ENCODE peak calls at places on chromosomes 13 and 19, in four cellular contexts. M is HepG2, T is GM12878, L is K562. S is an unnamed sample.

GRCh38 chr13:99415851-99416331 is 85.4 kb upstream of the TM9SF2 start:
- DNase-seq in M (no peak), T (no peak), L (no peak), S (no peak)

GRCh38 chr19:54325194-54325621 is 12.2 kb upstream of the LILRA5 start:
- DNase-seq in M (peak), L (peak), T (no peak), S (no peak)

GRCh38 chr13:25874907-25875306 is 176.9 kb downstream of the SHISA2 start:
- DNase-seq in T (no peak), M (no peak), L (no peak), S (no peak)

GRCh38 chr19:44260343-44260681 is 626 bp downstream of the ZNF233 start:
- DNase-seq in M (no peak), T (no peak), L (no peak), S (no peak)

GRCh38 chr19:9187191-9187590 is 8.4 kb downstream of the OR7D2 start:
- DNase-seq in L (no peak), T (no peak), M (no peak), S (no peak)

GRCh38 chr19:23770672-23771250 is 12.1 kb upstream of the ZNF681 start:
- DNase-seq in M (no peak), T (no peak), L (no peak), S (no peak)

GRCh38 chr19:32176591-32176990 is 168.8 kb upstream of the ZNF507 start:
- DNase-seq in T (no peak), L (no peak), M (no peak), S (no peak)

GRCh38 chr13:98528663-98529064 is 48.2 kb downstream of the STK24 start:
- DNase-seq in L (no peak), M (no peak), T (no peak), S (no peak)

GRCh38 chr19:54141356-54141755 is 3.8 kb downstream of the CNOT3 start:
- DNase-seq in L (no peak), T (no peak), M (no peak), S (no peak)

GRCh38 chr13:59300347-59301165 is 863.2 kb downstream of the DIAPH3 start:
- DNase-seq in L (peak), T (no peak), M (no peak), S (no peak)

GRCh38 chr19:36032251-36033104 is at the start of gene CLIP3:
- DNase-seq in T (no peak), L (peak), M (no peak), S (no peak)

GRCh38 chr13:23069571-23069970 is 111.2 kb upstream of the SGCG start:
- DNase-seq in L (no peak), T (no peak), M (no peak), S (no peak)

GRCh38 chr19:16001481-16002312 is 52.9 kb downstream of the OR10H4 start:
- DNase-seq in M (peak), L (no peak), T (peak), S (no peak)

GRCh38 chr19:2627319-2627829 is 75.1 kb downstream of the GNG7 start:
- DNase-seq in L (no peak), M (peak), T (no peak), S (no peak)

GRCh38 chr19:41327076-41327475 is 17.1 kb downstream of the CCDC97 start:
- DNase-seq in L (no peak), M (no peak), T (no peak), S (no peak)

GRCh38 chr13:69947577-69947976 is 160.0 kb upstream of the ATXN8OS start:
- DNase-seq in L (no peak), T (no peak), M (no peak), S (no peak)

GRCh38 chr19:30387311-30388115 is 15.3 kb downstream of the ZNF536 start:
- DNase-seq in M (no peak), T (no peak), L (no peak), S (no peak)

GRCh38 chr13:113633485-113633873 is 24.5 kb downstream of the ATP4B start:
- DNase-seq in M (no peak), L (no peak), T (no peak), S (no peak)

GRCh38 chr13:23703241-23703640 is 133.0 kb downstream of the TNFRSF19 start:
- DNase-seq in L (no peak), M (no peak), T (no peak), S (no peak)

GRCh38 chr13:25420161-25420560 is 48.4 kb downstream of the ATP8A2 start:
- DNase-seq in L (no peak), T (no peak), M (no peak), S (no peak)

GRCh38 chr19:35509018-35509652 is 4.3 kb downstream of the DMKN start:
- DNase-seq in M (peak), T (peak), L (no peak), S (no peak)

GRCh38 chr19:1074512-1075283 is 7.7 kb downstream of the ARHGAP45 start:
- DNase-seq in T (no peak), L (peak), M (no peak), S (no peak)

GRCh38 chr13:99663908-99664307 is 162.6 kb downstream of the TM9SF2 start:
- DNase-seq in L (no peak), M (no peak), T (no peak), S (no peak)

GRCh38 chr19:27966390-27966816 is 1246.5 kb downstream of the UQCRFS1 start:
- DNase-seq in M (no peak), T (no peak), L (peak), S (no peak)

GRCh38 chr19:44566984-44567383 is 37.5 kb upstream of the CEACAM20 start:
- DNase-seq in L (no peak), T (no peak), M (no peak), S (no peak)

GRCh38 chr19:18131841-18132596 is 20.9 kb upstream of the PIK3R2 start:
- DNase-seq in L (peak), M (no peak), T (no peak), S (peak)

GRCh38 chr19:8505680-8506401 is 3.4 kb upstream of the PRAM1 start:
- DNase-seq in M (peak), L (peak), T (no peak), S (peak)

GRCh38 chr19:45177817-45178261 is at the start of gene TRAPPC6A:
- DNase-seq in M (no peak), T (no peak), L (no peak), S (no peak)

GRCh38 chr13:33145667-33146066 is 129.4 kb downstream of the KL start:
- DNase-seq in T (no peak), M (no peak), L (no peak), S (no peak)

GRCh38 chr13:20672772-20673171 is 30.7 kb upstream of the IL17D start:
- DNase-seq in M (no peak), L (no peak), T (no peak), S (no peak)

GRCh38 chr19:32251634-32252332 is 93.6 kb upstream of the ZNF507 start:
- DNase-seq in M (no peak), L (no peak), T (no peak), S (no peak)

GRCh38 chr13:50365683-50366391 is 350.6 kb downstream of the KCNRG start:
- DNase-seq in M (peak), T (peak), L (no peak), S (no peak)

DNA sequence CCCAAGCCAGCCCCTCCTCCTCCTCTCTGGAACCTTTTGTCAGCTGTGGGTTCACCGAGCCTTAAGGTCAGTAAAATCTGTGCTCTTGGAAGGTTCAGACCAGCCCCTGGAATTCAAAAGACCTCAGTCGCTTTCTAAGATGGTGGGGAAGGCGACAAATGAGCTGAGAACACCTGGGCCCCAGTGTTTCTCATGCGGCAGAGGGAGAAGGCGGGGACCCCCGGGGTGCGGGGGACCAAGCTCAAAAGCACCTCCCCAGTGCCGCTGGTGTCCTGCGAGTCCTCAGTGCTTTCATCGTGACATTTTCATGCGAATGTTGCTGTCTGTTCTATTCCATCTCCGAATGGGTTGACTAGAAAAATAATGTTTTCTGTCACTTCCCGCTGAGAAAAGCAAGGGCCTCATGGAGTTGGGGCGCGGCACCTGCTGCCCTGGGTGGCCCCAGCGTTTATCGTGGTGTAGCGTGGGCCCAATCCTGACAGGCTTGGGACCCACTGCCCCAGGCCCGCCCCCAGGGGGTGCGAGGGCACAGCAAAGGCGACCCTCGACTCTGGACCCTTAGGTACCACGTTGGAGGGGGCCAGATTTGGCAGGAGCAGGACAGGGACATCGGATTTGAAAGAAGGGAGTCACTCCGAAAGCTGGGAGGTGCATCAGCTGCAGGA is 751 bp upstream of the NTN5 start:
- DNase-seq in M (no peak), L (no peak), T (no peak), S (no peak)
- H2AFZ ChIP-seq in M (no peak), L (no peak), T (no peak), S (peak)

GRCh38 chr13:51624695-51625345 is 40.6 kb downstream of the WDFY2 start:
- DNase-seq in L (no peak), T (no peak), M (no peak), S (no peak)

GRCh38 chr13:51623473-51623872 is 39.2 kb downstream of the WDFY2 start:
- DNase-seq in T (no peak), M (no peak), L (no peak), S (no peak)

GRCh38 chr13:51624207-51624606 is 39.9 kb downstream of the WDFY2 start:
- DNase-seq in L (no peak), T (no peak), M (no peak), S (no peak)

GRCh38 chr13:51626749-51627148 is 42.5 kb downstream of the WDFY2 start:
- DNase-seq in T (no peak), M (no peak), L (no peak), S (no peak)

DNA sequence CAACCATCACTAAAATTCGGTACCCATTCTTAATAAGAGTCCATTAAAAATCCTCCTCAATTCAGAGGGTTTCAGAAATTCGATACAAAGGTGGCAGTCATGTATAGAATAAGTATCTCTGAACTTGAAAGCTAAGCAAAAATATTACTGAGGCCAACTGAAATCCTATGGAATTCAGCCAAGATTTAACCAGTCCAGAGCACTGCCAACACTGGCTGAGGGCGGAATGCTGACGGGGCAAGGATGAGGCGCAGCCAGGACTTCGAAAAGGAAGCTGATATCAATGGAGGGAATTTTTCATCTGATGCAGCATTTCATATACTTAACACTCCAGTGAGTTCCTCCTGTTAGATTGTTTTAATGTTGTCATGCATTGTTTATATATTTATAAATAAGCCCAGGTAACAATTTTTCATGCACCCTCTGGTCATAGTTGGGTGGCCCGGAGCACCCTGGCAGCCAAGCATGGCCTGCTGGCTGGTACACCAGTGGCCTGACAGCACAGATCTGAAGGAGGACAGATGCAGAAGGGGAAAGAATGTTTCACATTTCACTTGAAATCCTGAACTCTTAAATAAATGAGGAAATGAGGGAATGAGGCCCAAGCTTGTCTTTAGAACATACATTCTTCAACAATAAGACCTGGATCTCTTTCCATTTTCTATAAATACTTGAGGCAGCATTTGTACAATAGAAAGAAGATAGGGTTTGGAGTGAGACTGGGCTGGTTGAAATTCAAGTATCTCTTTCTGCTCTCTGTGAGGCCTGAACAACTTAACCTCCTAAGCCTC is 41.5 kb downstream of the WDFY2 start:
- DNase-seq in T (no peak), L (no peak), M (no peak), S (no peak)
- TF ChIP-seq CHD2 in T (no peak), L (no peak), M (no peak), S (no peak)

GRCh38 chr13:110346661-110347067 is 39.6 kb downstream of the COL4A2 start:
- DNase-seq in M (no peak), T (no peak), L (no peak), S (no peak)
- TF ChIP-seq BRCA1 in M (no peak), T (no peak), L (no peak), S (no peak)

GRCh38 chr19:38231918-38232317 is 7.9 kb upstream of the DPF1 start:
- DNase-seq in L (no peak), T (no peak), M (no peak), S (no peak)

GRCh38 chr19:38229585-38230073 is 5.6 kb upstream of the DPF1 start:
- DNase-seq in L (peak), M (peak), T (no peak), S (no peak)

GRCh38 chr19:38228005-38228377 is 4.0 kb upstream of the DPF1 start:
- DNase-seq in T (no peak), L (no peak), M (no peak), S (no peak)

GRCh38 chr19:38227272-38228004 is 3.4 kb upstream of the DPF1 start:
- DNase-seq in L (no peak), T (no peak), M (no peak), S (no peak)

GRCh38 chr19:38228491-38229439 is 4.7 kb upstream of the DPF1 start:
- DNase-seq in L (peak), T (no peak), M (no peak), S (no peak)
- H2AFZ ChIP-seq in L (peak), T (no peak), M (no peak), S (peak)

DNA sequence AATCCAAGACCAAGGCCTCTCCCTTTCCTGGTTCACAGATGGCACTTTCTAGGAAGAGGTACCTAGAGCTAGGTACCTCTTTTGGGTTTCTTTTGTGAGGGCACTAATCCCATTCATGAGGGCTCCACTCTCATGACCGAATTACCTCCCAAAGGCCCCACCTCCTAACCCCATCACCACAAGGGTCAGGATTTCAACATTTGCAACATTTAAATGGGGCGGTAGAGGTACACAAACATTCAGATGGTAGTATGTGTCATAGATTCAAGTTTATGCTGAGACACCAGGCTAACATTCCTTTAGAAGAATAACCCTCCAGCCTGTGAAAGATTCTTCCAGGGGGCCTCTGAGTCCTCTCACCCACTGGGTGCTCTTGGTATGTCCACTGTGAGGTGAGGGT is 116.3 kb downstream of the FOXO1 start:
- DNase-seq in M (peak), L (no peak), T (no peak), S (no peak)
- TF ChIP-seq CHD2 in M (no peak), L (no peak), T (no peak), S (no peak)

S was measured in H1.